ENCODE peak calls at places on chromosome 5, in eight cellular contexts. Q is H9; Y is T-helper 2 cell; N is skeletal muscle cell; R is germinal center; C is stimulated activated CD8-positive, alpha-beta memory T cell treated with anti-CD3 and anti-CD28 coated beads, Interleukin-15, amount 100 ng/mL, for 1 hour; W is CD4-positive, CD25-positive, alpha-beta regulatory T cell; X is ureter. J is an unnamed sample.

GRCh38 chr5:171484460-171484899 is 65.0 kb downstream of the FGF18 start:
- DNase-seq in R (peak), N (no peak), Q (no peak), X (no peak), W (peak), C (peak), Y (peak), J (peak)

GRCh38 chr5:148858106-148858505 is 31.7 kb downstream of the ADRB2 start:
- DNase-seq in N (no peak), R (no peak), X (no peak), W (no peak), Y (no peak), Q (no peak), C (no peak), J (no peak)

GRCh38 chr5:68861099-68861498 is 232.7 kb upstream of the SLC30A5 start:
- DNase-seq in X (no peak), Y (no peak), W (no peak), Q (no peak), C (no peak), R (no peak), N (no peak), J (no peak)

GRCh38 chr5:176728810-176729209 is 81.5 kb downstream of the TSPAN17 start:
- DNase-seq in W (no peak), Y (no peak), Q (no peak), C (no peak), X (no peak), R (no peak), N (no peak), J (no peak)

GRCh38 chr5:16934669-16935068 is 1.4 kb downstream of the MYO10 start:
- DNase-seq in C (no peak), N (no peak), X (no peak), W (no peak), Y (no peak), Q (no peak), R (no peak), J (no peak)

GRCh38 chr5:166509085-166509484 is 1782.4 kb upstream of the WWC1 start:
- DNase-seq in C (no peak), Y (no peak), W (no peak), Q (no peak), X (no peak), N (no peak), R (no peak), J (no peak)

GRCh38 chr5:61624553-61624952 is 292.5 kb downstream of the ZSWIM6 start:
- DNase-seq in R (no peak), W (no peak), X (no peak), Y (no peak), C (no peak), N (no peak), Q (no peak), J (no peak)

GRCh38 chr5:147436596-147436995 is 73.3 kb downstream of the DPYSL3 start:
- DNase-seq in X (no peak), Y (no peak), C (no peak), Q (no peak), N (no peak), R (no peak), W (no peak), J (no peak)

GRCh38 chr5:168420461-168420860 is 65.8 kb upstream of the RARS1 start:
- DNase-seq in W (no peak), N (no peak), X (no peak), C (no peak), Q (no peak), R (no peak), Y (no peak), J (no peak)

GRCh38 chr5:62689599-62690368 is 111.2 kb downstream of the LRRC70 start:
- DNase-seq in N (no peak), C (no peak), X (no peak), Y (no peak), R (no peak), Q (no peak), W (peak), J (no peak)

GRCh38 chr5:113204525-113205161 is 228.0 kb downstream of the DCP2 start:
- DNase-seq in Y (no peak), R (no peak), Q (no peak), C (no peak), X (peak), N (no peak), W (no peak), J (no peak)

GRCh38 chr5:600551-601541 is 11.3 kb upstream of the CEP72 start:
- DNase-seq in C (no peak), N (no peak), W (no peak), Q (no peak), R (no peak), X (peak), Y (no peak), J (no peak)

GRCh38 chr5:139951296-139951924 is 91.7 kb downstream of the NRG2 start:
- DNase-seq in R (no peak), Y (no peak), X (no peak), N (no peak), C (no peak), Q (no peak), W (no peak), J (no peak)

GRCh38 chr5:168364738-168365550 is 73.5 kb downstream of the WWC1 start:
- DNase-seq in X (no peak), Q (peak), R (no peak), N (peak), Y (no peak), C (no peak), W (no peak), J (no peak)

GRCh38 chr5:91183743-91184142 is 199.4 kb downstream of the ARRDC3 start:
- DNase-seq in Y (no peak), Q (no peak), N (no peak), R (no peak), X (peak), W (no peak), C (no peak), J (no peak)

GRCh38 chr5:56206126-56206525 is 27.0 kb downstream of the ANKRD55 start:
- DNase-seq in W (no peak), C (no peak), R (no peak), Q (no peak), N (no peak), Y (no peak), X (no peak), J (no peak)

GRCh38 chr5:69369369-69370121 is at the start of the genes AK6, RAD17 and TAF9:
- DNase-seq in C (peak), W (peak), R (peak), N (peak), Q (peak), X (peak), Y (peak), J (peak)

GRCh38 chr5:177022386-177023246 is at the start of gene ZNF346:
- DNase-seq in X (peak), W (peak), C (peak), Q (peak), N (peak), Y (peak), R (peak), J (peak)

GRCh38 chr5:152270117-152270516 is 135.0 kb downstream of the NMUR2 start:
- DNase-seq in X (no peak), R (no peak), N (no peak), W (no peak), Q (no peak), Y (no peak), C (no peak), J (no peak)

GRCh38 chr5:27778121-27778520 is 739.7 kb upstream of the CDH9 start:
- DNase-seq in Q (no peak), Y (no peak), X (no peak), C (no peak), N (no peak), R (no peak), W (no peak), J (no peak)

GRCh38 chr5:178182158-178182876 is 4.9 kb downstream of the GMCL2 start:
- DNase-seq in Q (peak), W (peak), N (no peak), R (no peak), X (no peak), Y (no peak), C (no peak), J (no peak)

GRCh38 chr5:125699860-125700259 is 723.3 kb upstream of the GRAMD2B start:
- DNase-seq in W (no peak), N (no peak), Y (no peak), C (no peak), R (no peak), X (no peak), Q (no peak), J (no peak)

GRCh38 chr5:72108200-72109050 is 1.1 kb downstream of the MAP1B start:
- DNase-seq in X (peak), R (peak), W (peak), C (no peak), Y (no peak), N (no peak), Q (peak), J (no peak)

GRCh38 chr5:74288448-74289109 is 351.9 kb downstream of the ENC1 start:
- DNase-seq in X (no peak), Y (no peak), C (no peak), N (peak), Q (no peak), R (no peak), W (no peak), J (no peak)

GRCh38 chr5:157273131-157273556 is 7.2 kb downstream of the CYFIP2 start:
- DNase-seq in Y (no peak), Q (no peak), N (no peak), X (no peak), C (no peak), R (no peak), W (peak), J (no peak)

GRCh38 chr5:39760385-39761198 is 335.8 kb upstream of the DAB2 start:
- DNase-seq in W (no peak), X (no peak), C (no peak), N (peak), Y (no peak), R (no peak), Q (no peak), J (no peak)

GRCh38 chr5:78984611-78985406 is at the start of gene ARSB:
- DNase-seq in C (peak), Y (peak), X (peak), N (no peak), R (peak), W (peak), Q (peak), J (peak)

GRCh38 chr5:8473016-8473415 is 604.1 kb downstream of the MTRR start:
- DNase-seq in Y (no peak), W (no peak), C (no peak), R (no peak), N (no peak), Q (no peak), X (no peak), J (no peak)

GRCh38 chr5:125151150-125151932 is 404.9 kb upstream of the ZNF608 start:
- DNase-seq in X (no peak), Y (no peak), R (no peak), W (no peak), C (no peak), N (no peak), Q (no peak), J (no peak)

GRCh38 chr5:136427421-136427820 is 62.1 kb upstream of the TRPC7 start:
- DNase-seq in Y (no peak), W (no peak), C (no peak), R (no peak), N (no peak), X (no peak), Q (no peak), J (no peak)

GRCh38 chr5:23314827-23315226 is 192.6 kb upstream of the PRDM9 start:
- DNase-seq in N (peak), R (no peak), W (no peak), Y (no peak), C (no peak), X (no peak), Q (no peak), J (no peak)

GRCh38 chr5:180623411-180623834 is 26.0 kb downstream of the FLT4 start:
- DNase-seq in C (no peak), X (no peak), N (no peak), W (peak), Q (no peak), Y (no peak), R (no peak), J (no peak)

GRCh38 chr5:52668544-52669185 is 119.1 kb upstream of the ITGA1 start:
- DNase-seq in C (no peak), Q (no peak), X (no peak), Y (no peak), N (no peak), R (no peak), W (no peak), J (no peak)

GRCh38 chr5:3099526-3099925 is 348.0 kb upstream of the IRX2 start:
- DNase-seq in W (no peak), Q (no peak), C (no peak), Y (no peak), X (no peak), R (no peak), N (no peak), J (no peak)

GRCh38 chr5:128395073-128395472 is 143.0 kb downstream of the FBN2 start:
- DNase-seq in Y (no peak), N (no peak), X (no peak), Q (no peak), R (no peak), C (no peak), W (no peak), J (no peak)

GRCh38 chr5:141149812-141150211 is at the start of gene PCDHB6:
- DNase-seq in X (no peak), R (no peak), C (no peak), Q (no peak), W (peak), N (no peak), Y (no peak), J (no peak)